ENCODE peak calls at places on chromosomes 6 and 20, in four cellular contexts. T is left cardiac atrium, Z is B cell, D is GM06990. O is an unnamed sample.

GRCh38 chr6:136011475-136011874 is 160.0 kb downstream of the PDE7B start:
- DNase-seq in T (no peak), Z (no peak), D (no peak), O (no peak)

GRCh38 chr20:50587291-50587961 is 77.2 kb downstream of the PTPN1 start:
- DNase-seq in T (no peak), Z (no peak), D (no peak), O (no peak)

GRCh38 chr6:138038148-138038870 is 68.9 kb downstream of the PERP start:
- DNase-seq in T (no peak), Z (no peak), D (no peak), O (no peak)

GRCh38 chr20:63093966-63094766 is 87.4 kb upstream of the BHLHE23 start:
- DNase-seq in T (peak), Z (no peak), D (no peak), O (no peak)

GRCh38 chr6:20038805-20039204 is 173.5 kb downstream of the MBOAT1 start:
- DNase-seq in T (no peak), Z (no peak), D (no peak), O (no peak)

GRCh38 chr6:4693566-4693965 is 82.6 kb upstream of the CDYL start:
- DNase-seq in T (no peak), Z (no peak), D (no peak), O (no peak)

GRCh38 chr6:132830236-132830799 is 15.9 kb downstream of the RPS12 start:
- DNase-seq in T (no peak), Z (no peak), D (no peak), O (no peak)

GRCh38 chr20:61271273-61272221 is 19.5 kb downstream of the CDH4 start:
- DNase-seq in T (no peak), Z (no peak), D (no peak), O (peak)

GRCh38 chr20:51400051-51400926 is 142.2 kb downstream of the NFATC2 start:
- DNase-seq in T (no peak), Z (peak), D (peak), O (no peak)

GRCh38 chr6:139540276-139540675 is 165.8 kb upstream of the CITED2 start:
- DNase-seq in T (no peak), Z (no peak), D (no peak), O (peak)

GRCh38 chr6:19309661-19310060 is 527.5 kb upstream of the ID4 start:
- DNase-seq in T (no peak), Z (no peak), D (no peak), O (no peak)

GRCh38 chr20:31806564-31807355 is 12.4 kb upstream of the MYLK2 start:
- DNase-seq in T (no peak), Z (no peak), D (no peak), O (no peak)

O was measured in AG08396.